ENCODE peak calls at places on chromosome 16, in six cellular contexts. Q, C, N, A, F and L are unnamed samples.

GRCh38 chr16:79509906-79510305 is 90.6 kb downstream of the MAF start:
- DNase-seq in A (no peak), C (no peak), N (no peak), F (no peak), Q (no peak), L (no peak)

GRCh38 chr16:38941-39892 is 14.2 kb downstream of the POLR3K start:
- DNase-seq in A (peak), F (no peak), N (no peak), C (peak), Q (no peak), L (no peak)

GRCh38 chr16:65418435-65418834 is 296.6 kb upstream of the CDH11 start:
- DNase-seq in Q (no peak), A (no peak), N (no peak), F (no peak), C (no peak), L (no peak)

GRCh38 chr16:19837984-19838707 is 46.5 kb downstream of the GPRC5B start:
- DNase-seq in F (no peak), Q (no peak), N (no peak), C (no peak), A (no peak), L (no peak)

GRCh38 chr16:16084874-16085273 is 135.5 kb downstream of the ABCC1 start:
- DNase-seq in A (no peak), F (no peak), Q (no peak), C (no peak), N (no peak), L (no peak)

GRCh38 chr16:79980650-79981521 is 380.3 kb upstream of the MAF start:
- DNase-seq in F (no peak), C (no peak), Q (no peak), A (no peak), N (no peak), L (no peak)

GRCh38 chr16:11768850-11769249 is 26.2 kb upstream of the TXNDC11 start:
- DNase-seq in C (peak), N (no peak), F (no peak), A (no peak), Q (no peak), L (no peak)

GRCh38 chr16:46862555-46863447 is 21.4 kb upstream of the GPT2 start:
- DNase-seq in C (no peak), A (no peak), F (no peak), N (no peak), Q (no peak), L (no peak)

GRCh38 chr16:69109486-69110270 is 4.2 kb downstream of the HAS3 start:
- DNase-seq in N (no peak), F (no peak), A (no peak), Q (no peak), C (no peak), L (no peak)

GRCh38 chr16:20937736-20938135 is 37.2 kb downstream of the LYRM1 start:
- DNase-seq in N (no peak), C (no peak), A (no peak), F (no peak), Q (no peak), L (no peak)

GRCh38 chr16:83802559-83802958 is 5.2 kb upstream of the HSBP1 start:
- DNase-seq in N (no peak), F (no peak), C (no peak), A (no peak), Q (no peak), L (no peak)

GRCh38 chr16:71467810-71468209 is 5.8 kb upstream of the ZNF23 start:
- DNase-seq in Q (peak), N (no peak), A (no peak), F (no peak), C (peak), L (peak)

GRCh38 chr16:11306997-11307638 is 26.0 kb upstream of the PRM1 start:
- DNase-seq in F (no peak), A (no peak), N (no peak), C (peak), Q (no peak), L (peak)

GRCh38 chr16:3520398-3520797 is 19.6 kb downstream of the CLUAP1 start:
- DNase-seq in A (no peak), F (peak), N (no peak), C (no peak), Q (no peak), L (no peak)
- H3K4me3 ChIP-seq in A (no peak), F (no peak), N (no peak), C (no peak), Q (no peak), L (no peak)

GRCh38 chr16:1583180-1583579 is 28.7 kb downstream of the IFT140 start:
- DNase-seq in Q (no peak), A (no peak), C (no peak), N (no peak), F (no peak), L (no peak)
- TF ChIP-seq CTCF in Q (no peak), A (no peak), C (no peak), N (no peak), F (no peak), L (no peak)

GRCh38 chr16:89837014-89837546 is 8.8 kb downstream of the SPIRE2 start:
- DNase-seq in A (no peak), F (no peak), Q (no peak), N (no peak), C (no peak), L (no peak)
- H3K4me3 ChIP-seq in A (peak), F (no peak), Q (no peak), N (no peak), C (no peak), L (no peak)

DNA sequence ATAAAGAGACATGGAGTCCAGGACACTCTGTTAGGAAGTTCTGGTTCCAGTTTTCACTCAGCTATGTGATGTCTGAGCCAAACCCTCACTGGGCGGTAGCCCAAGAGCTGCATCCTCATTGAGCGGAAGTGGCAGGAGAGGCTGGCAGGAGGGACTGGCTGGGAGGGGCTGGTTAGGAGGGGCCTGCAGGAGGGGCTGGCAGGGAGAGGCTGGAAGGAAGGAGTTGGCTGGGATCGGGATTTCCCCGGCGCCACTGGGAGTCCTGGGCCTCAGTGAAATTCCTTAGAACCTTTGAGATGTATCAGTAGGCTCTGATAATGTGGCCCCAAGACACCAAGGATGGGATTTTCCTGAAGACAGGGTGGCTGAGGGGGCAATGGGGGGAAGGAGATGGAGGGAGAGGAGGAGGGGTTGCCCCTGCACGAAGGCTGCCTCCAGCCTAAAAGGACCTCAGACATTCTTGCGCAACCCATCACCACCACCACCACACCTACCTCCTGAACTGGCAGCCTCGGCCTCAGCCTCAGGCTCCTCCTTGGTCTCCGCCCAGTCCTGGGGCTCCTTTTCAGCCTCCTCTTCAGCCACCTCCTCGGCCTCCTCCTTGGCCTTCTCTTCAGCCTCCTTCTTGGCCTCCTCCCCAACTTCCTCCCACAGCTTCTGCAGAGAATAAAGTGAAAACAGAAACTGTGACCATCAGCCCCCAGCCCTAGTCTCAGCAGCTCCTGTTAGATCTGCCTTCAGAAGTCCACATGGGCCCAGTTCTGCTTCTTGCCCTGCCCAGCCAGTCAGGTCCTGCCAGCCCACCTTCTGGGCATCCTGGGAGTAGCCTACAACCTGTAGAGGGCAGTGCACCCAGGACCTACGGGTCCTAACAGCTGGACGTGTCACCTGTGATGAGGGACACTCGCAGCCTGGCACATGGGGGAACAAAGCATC is 31.7 kb downstream of the CNGB1 start:
- DNase-seq in N (peak), A (peak), F (peak), Q (no peak), C (no peak), L (peak)
- TF ChIP-seq CTCF in N (no peak), A (no peak), F (peak), Q (no peak), C (peak), L (peak)

DNA sequence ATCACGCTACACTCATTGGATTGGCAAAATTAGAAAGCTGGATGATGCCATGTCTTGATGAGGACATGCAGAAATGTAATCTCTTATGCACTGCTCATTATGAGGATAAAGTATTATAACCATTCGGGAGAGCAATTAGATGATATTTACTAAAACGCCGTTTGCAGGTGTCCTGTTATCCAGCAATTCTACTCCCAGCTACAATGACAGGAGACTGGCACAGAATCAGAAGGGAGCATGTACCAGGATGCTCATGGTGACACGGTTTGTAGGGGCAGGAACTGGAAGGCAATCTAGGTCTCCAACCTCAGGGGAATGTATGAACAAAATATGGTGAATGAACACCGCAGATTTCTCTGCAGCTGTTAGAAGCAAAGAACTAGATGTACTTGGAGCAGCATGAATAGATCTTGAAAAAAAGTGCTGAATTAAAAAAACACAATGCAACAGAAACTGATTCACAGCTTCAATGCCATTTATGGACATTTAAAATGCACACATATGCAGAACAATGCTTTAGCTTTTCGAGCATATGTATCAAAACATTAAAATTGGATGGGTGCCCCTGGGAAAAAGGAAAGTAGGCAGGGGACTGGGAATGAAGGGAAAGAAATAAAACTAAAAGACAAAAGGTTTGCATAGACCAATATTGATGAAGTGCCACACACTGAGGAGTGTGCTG is 5.2 kb downstream of the KCTD13 start:
- DNase-seq in A (no peak), F (no peak), C (no peak), Q (no peak), N (no peak), L (no peak)
- H3K4me3 ChIP-seq in A (no peak), F (no peak), C (no peak), Q (no peak), N (no peak), L (no peak)

GRCh38 chr16:55508941-55509920 is at the start of gene LPCAT2:
- DNase-seq in A (peak), F (peak), N (peak), Q (peak), C (peak), L (peak)
- TF ChIP-seq CTCF in A (no peak), F (no peak), N (no peak), Q (no peak), C (no peak), L (no peak)

DNA sequence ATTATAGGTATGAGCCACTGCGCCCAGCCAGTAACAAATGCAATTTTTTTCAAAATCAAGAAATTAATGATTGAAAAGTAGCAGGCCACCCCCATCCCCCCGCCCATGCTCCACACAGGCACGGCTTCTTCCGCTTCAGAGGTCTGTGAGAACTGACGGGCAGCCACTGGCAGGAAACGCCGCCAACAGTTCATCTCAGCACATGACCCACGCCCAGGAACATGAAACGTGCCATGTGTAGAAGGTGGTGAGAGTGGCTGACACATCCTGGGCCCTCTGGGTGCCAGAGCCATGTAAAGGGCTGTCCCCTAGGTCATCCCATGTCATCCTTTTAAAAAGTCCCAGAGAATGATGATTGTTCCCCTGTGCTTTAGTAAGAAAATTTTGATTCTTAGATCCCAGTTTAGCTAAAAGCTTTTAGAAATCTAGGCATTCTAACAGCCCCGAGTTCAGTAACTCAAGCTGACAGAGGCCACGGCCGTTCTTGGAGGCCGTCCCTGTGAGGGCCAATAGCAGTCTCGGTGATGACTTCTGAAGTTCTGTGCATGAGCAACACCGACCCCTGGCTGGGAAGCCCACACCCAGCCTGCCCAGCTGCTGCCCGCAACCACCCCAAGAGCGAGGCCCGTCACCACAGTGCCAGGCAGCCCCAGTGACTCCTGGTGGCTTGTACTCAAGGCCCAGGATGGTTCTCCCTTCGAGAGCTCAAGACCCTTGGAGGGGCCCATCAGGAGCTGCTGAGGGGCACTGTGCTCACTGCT is 52.1 kb downstream of the KLHDC4 start:
- DNase-seq in Q (no peak), N (no peak), F (no peak), C (no peak), A (no peak), L (no peak)
- H3K4me3 ChIP-seq in Q (no peak), N (no peak), F (no peak), C (no peak), A (no peak), L (no peak)

GRCh38 chr16:57518520-57518919 is 17.9 kb downstream of the CCDC102A start:
- DNase-seq in Q (no peak), C (no peak), F (no peak), N (no peak), A (no peak), L (no peak)
- TF ChIP-seq CTCF in Q (no peak), C (no peak), F (no peak), N (no peak), A (no peak), L (no peak)

DNA sequence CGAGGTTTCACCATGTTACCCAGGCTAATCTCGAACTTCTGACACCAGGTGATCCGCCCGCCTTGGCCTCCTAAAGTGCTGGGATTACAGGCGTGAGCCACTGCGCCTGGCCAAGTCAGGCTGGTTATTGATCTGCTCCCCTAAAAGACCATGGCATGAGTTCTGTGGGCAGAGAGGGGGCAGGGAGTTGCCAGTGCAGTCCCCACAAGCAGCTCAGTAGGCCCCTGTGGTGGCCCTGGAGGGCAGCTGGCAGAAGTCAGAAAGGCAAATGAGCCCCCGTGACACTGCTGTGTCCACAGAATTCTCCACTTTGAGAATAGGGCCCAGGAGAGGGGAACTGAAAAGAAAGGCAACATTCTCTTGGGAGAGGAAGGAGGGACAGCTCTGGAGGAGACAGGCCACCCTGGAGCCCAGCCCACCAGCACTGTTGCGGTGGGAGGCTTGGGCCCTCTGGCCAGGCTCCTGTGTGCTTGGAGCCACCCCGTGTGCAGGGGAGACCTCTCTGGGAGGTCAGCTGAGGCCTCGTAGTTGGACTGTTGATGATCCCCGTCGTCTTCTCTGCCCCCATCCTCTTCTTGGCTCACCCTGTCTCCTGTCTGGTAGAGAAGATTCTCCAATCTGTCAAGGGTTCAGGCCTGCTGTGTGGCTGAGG is 2.1 kb upstream of the AMDHD2 start:
- DNase-seq in Q (peak), A (no peak), C (no peak), N (no peak), F (no peak), L (no peak)
- H3K4me3 ChIP-seq in Q (no peak), A (peak), C (no peak), N (no peak), F (no peak), L (no peak)

GRCh38 chr16:85987750-85988078 is 88.8 kb downstream of the IRF8 start:
- DNase-seq in Q (no peak), A (no peak), C (no peak), F (no peak), N (no peak), L (no peak)

GRCh38 chr16:85988306-85988705 is 89.3 kb downstream of the IRF8 start:
- DNase-seq in N (no peak), C (peak), Q (no peak), F (no peak), A (no peak), L (no peak)

GRCh38 chr16:85988723-85989313 is 89.9 kb downstream of the IRF8 start:
- DNase-seq in F (no peak), Q (no peak), N (no peak), C (peak), A (no peak), L (no peak)

GRCh38 chr16:85984947-85985451 is 86.0 kb downstream of the IRF8 start:
- DNase-seq in A (no peak), N (no peak), F (no peak), C (peak), Q (no peak), L (no peak)

GRCh38 chr16:85986931-85987749 is 88.2 kb downstream of the IRF8 start:
- DNase-seq in F (no peak), A (no peak), N (no peak), Q (no peak), C (peak), L (no peak)
- TF ChIP-seq CTCF in F (peak), A (peak), N (peak), Q (no peak), C (peak), L (peak)